ENCODE peak calls at places on chromosome 20, in seven cellular contexts. One of them, this sample, is unnamed.

GRCh38 chr20:41029150-41029872 is 689 bp downstream of the TOP1 start:
- DNase-seq in tibial nerve: no peak
- DNase-seq in suprapubic skin: no peak
- DNase-seq in A549: peak
- DNase-seq in Peyer's patch: peak
- DNase-seq in transverse colon: peak
- DNase-seq in H54: no peak
- DNase-seq in this sample: no peak

GRCh38 chr20:21272279-21272678 is 30.9 kb upstream of the XRN2 start:
- DNase-seq in tibial nerve: no peak
- DNase-seq in suprapubic skin: no peak
- DNase-seq in A549: no peak
- DNase-seq in Peyer's patch: no peak
- DNase-seq in transverse colon: no peak
- DNase-seq in H54: no peak
- DNase-seq in this sample: no peak

GRCh38 chr20:4808872-4809271 is 87.2 kb downstream of the PRND start:
- DNase-seq in tibial nerve: no peak
- DNase-seq in suprapubic skin: no peak
- DNase-seq in A549: no peak
- DNase-seq in Peyer's patch: no peak
- DNase-seq in transverse colon: no peak
- DNase-seq in H54: no peak
- DNase-seq in this sample: no peak

GRCh38 chr20:23116301-23117089 is 30.4 kb upstream of the CD93 start:
- DNase-seq in tibial nerve: no peak
- DNase-seq in suprapubic skin: no peak
- DNase-seq in A549: no peak
- DNase-seq in Peyer's patch: peak
- DNase-seq in transverse colon: no peak
- DNase-seq in H54: peak
- DNase-seq in this sample: no peak

GRCh38 chr20:43541214-43541613 is 17.6 kb upstream of the SGK2 start:
- DNase-seq in tibial nerve: no peak
- DNase-seq in suprapubic skin: no peak
- DNase-seq in A549: no peak
- DNase-seq in Peyer's patch: no peak
- DNase-seq in transverse colon: no peak
- DNase-seq in H54: no peak
- DNase-seq in this sample: no peak

GRCh38 chr20:19404836-19405235 is 192.4 kb downstream of the SLC24A3 start:
- DNase-seq in tibial nerve: no peak
- DNase-seq in suprapubic skin: no peak
- DNase-seq in A549: no peak
- DNase-seq in Peyer's patch: no peak
- DNase-seq in transverse colon: no peak
- DNase-seq in H54: no peak
- DNase-seq in this sample: no peak

GRCh38 chr20:3902041-3902440 is 12.9 kb downstream of the PANK2 start:
- DNase-seq in tibial nerve: no peak
- DNase-seq in suprapubic skin: no peak
- DNase-seq in A549: no peak
- DNase-seq in Peyer's patch: no peak
- DNase-seq in transverse colon: no peak
- DNase-seq in H54: no peak
- DNase-seq in this sample: no peak

GRCh38 chr20:51461306-51461705 is 81.2 kb downstream of the NFATC2 start:
- DNase-seq in tibial nerve: no peak
- DNase-seq in suprapubic skin: peak
- DNase-seq in A549: no peak
- DNase-seq in Peyer's patch: no peak
- DNase-seq in transverse colon: no peak
- DNase-seq in H54: no peak
- DNase-seq in this sample: no peak

GRCh38 chr20:61589055-61589385 is 337.0 kb downstream of the CDH4 start:
- DNase-seq in tibial nerve: no peak
- DNase-seq in suprapubic skin: no peak
- DNase-seq in A549: peak
- DNase-seq in Peyer's patch: no peak
- DNase-seq in transverse colon: no peak
- DNase-seq in H54: peak
- DNase-seq in this sample: no peak

GRCh38 chr20:6704132-6704861 is 63.2 kb upstream of the BMP2 start:
- DNase-seq in tibial nerve: no peak
- DNase-seq in suprapubic skin: no peak
- DNase-seq in A549: peak
- DNase-seq in Peyer's patch: no peak
- DNase-seq in transverse colon: peak
- DNase-seq in H54: no peak
- DNase-seq in this sample: no peak

GRCh38 chr20:11843289-11843688 is 74.4 kb upstream of the BTBD3 start:
- DNase-seq in tibial nerve: no peak
- DNase-seq in suprapubic skin: no peak
- DNase-seq in A549: no peak
- DNase-seq in Peyer's patch: no peak
- DNase-seq in transverse colon: no peak
- DNase-seq in H54: no peak
- DNase-seq in this sample: no peak

GRCh38 chr20:46285740-46286139 is 22.6 kb downstream of the CDH22 start:
- DNase-seq in tibial nerve: no peak
- DNase-seq in suprapubic skin: no peak
- DNase-seq in A549: no peak
- DNase-seq in Peyer's patch: no peak
- DNase-seq in transverse colon: no peak
- DNase-seq in H54: no peak
- DNase-seq in this sample: no peak

GRCh38 chr20:32536861-32537656 is 48.1 kb downstream of the NOL4L start:
- DNase-seq in tibial nerve: no peak
- DNase-seq in suprapubic skin: no peak
- DNase-seq in A549: no peak
- DNase-seq in Peyer's patch: peak
- DNase-seq in transverse colon: peak
- DNase-seq in H54: no peak
- DNase-seq in this sample: peak

GRCh38 chr20:47574616-47575401 is 73.1 kb downstream of the NCOA3 start:
- DNase-seq in tibial nerve: no peak
- DNase-seq in suprapubic skin: no peak
- DNase-seq in A549: peak
- DNase-seq in Peyer's patch: no peak
- DNase-seq in transverse colon: no peak
- DNase-seq in H54: no peak
- DNase-seq in this sample: no peak

GRCh38 chr20:33277471-33278441 is 5.3 kb upstream of the BPIFB1 start:
- DNase-seq in tibial nerve: no peak
- DNase-seq in suprapubic skin: peak
- DNase-seq in A549: no peak
- DNase-seq in Peyer's patch: no peak
- DNase-seq in transverse colon: no peak
- DNase-seq in H54: no peak
- DNase-seq in this sample: no peak

GRCh38 chr20:24470782-24471582 is 1.6 kb downstream of the SYNDIG1 start:
- DNase-seq in tibial nerve: no peak
- DNase-seq in suprapubic skin: peak
- DNase-seq in A549: no peak
- DNase-seq in Peyer's patch: no peak
- DNase-seq in transverse colon: no peak
- DNase-seq in H54: no peak
- DNase-seq in this sample: no peak

GRCh38 chr20:51237278-51237677 is 214.4 kb upstream of the KCNG1 start:
- DNase-seq in tibial nerve: no peak
- DNase-seq in suprapubic skin: no peak
- DNase-seq in A549: no peak
- DNase-seq in Peyer's patch: no peak
- DNase-seq in transverse colon: no peak
- DNase-seq in H54: no peak
- DNase-seq in this sample: no peak

GRCh38 chr20:41405436-41405835 is 38.8 kb upstream of the EMILIN3 start:
- DNase-seq in tibial nerve: no peak
- DNase-seq in suprapubic skin: no peak
- DNase-seq in A549: no peak
- DNase-seq in Peyer's patch: no peak
- DNase-seq in transverse colon: no peak
- DNase-seq in H54: no peak
- DNase-seq in this sample: no peak

GRCh38 chr20:59753836-59754235 is 149.5 kb downstream of the PHACTR3 start:
- DNase-seq in tibial nerve: no peak
- DNase-seq in suprapubic skin: no peak
- DNase-seq in A549: no peak
- DNase-seq in Peyer's patch: no peak
- DNase-seq in transverse colon: no peak
- DNase-seq in H54: no peak
- DNase-seq in this sample: no peak

GRCh38 chr20:47150403-47151152 is 205.9 kb downstream of the ZMYND8 start:
- DNase-seq in tibial nerve: peak
- DNase-seq in suprapubic skin: no peak
- DNase-seq in A549: peak
- DNase-seq in Peyer's patch: peak
- DNase-seq in transverse colon: peak
- DNase-seq in H54: peak
- DNase-seq in this sample: peak

GRCh38 chr20:10532351-10532750 is 97.2 kb downstream of the SLX4IP start:
- DNase-seq in tibial nerve: no peak
- DNase-seq in suprapubic skin: no peak
- DNase-seq in A549: no peak
- DNase-seq in Peyer's patch: no peak
- DNase-seq in transverse colon: no peak
- DNase-seq in H54: no peak
- DNase-seq in this sample: no peak

GRCh38 chr20:38418509-38419204 is 16.5 kb downstream of the SNHG17 start:
- DNase-seq in tibial nerve: no peak
- DNase-seq in suprapubic skin: peak
- DNase-seq in A549: no peak
- DNase-seq in Peyer's patch: no peak
- DNase-seq in transverse colon: no peak
- DNase-seq in H54: no peak
- DNase-seq in this sample: no peak

GRCh38 chr20:38423541-38423940 is 11.6 kb downstream of the SNHG17 start:
- DNase-seq in tibial nerve: no peak
- DNase-seq in suprapubic skin: no peak
- DNase-seq in A549: no peak
- DNase-seq in Peyer's patch: no peak
- DNase-seq in transverse colon: no peak
- DNase-seq in H54: no peak
- DNase-seq in this sample: no peak

GRCh38 chr20:38424404-38424803 is 10.7 kb downstream of the SNHG17 start:
- DNase-seq in tibial nerve: no peak
- DNase-seq in suprapubic skin: no peak
- DNase-seq in A549: no peak
- DNase-seq in Peyer's patch: no peak
- DNase-seq in transverse colon: no peak
- DNase-seq in H54: no peak
- DNase-seq in this sample: no peak

GRCh38 chr20:38420232-38421085 is 14.7 kb downstream of the SNHG17 start:
- DNase-seq in tibial nerve: no peak
- DNase-seq in suprapubic skin: peak
- DNase-seq in A549: no peak
- DNase-seq in Peyer's patch: no peak
- DNase-seq in transverse colon: no peak
- DNase-seq in H54: no peak
- DNase-seq in this sample: no peak

DNA sequence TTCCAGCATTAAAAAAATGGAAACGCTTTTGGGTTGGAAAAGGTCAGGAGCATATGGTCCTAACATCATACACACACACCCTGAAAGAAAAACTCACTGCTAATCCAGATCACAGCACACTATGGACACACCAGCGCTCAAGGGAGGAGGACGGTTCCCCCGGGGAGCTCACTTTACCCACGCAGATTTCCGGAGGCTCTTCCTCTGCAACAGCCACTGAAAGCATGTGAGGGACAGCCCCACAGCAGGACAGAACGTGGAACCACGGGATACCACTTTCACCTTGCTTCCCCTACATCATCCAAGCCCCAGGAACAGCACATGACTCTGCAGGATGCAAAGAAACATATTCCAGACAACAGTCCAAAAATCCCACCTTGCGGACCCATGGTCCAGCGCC is 13.2 kb downstream of the SNHG17 start:
- DNase-seq in tibial nerve: no peak
- DNase-seq in suprapubic skin: no peak
- DNase-seq in A549: no peak
- DNase-seq in Peyer's patch: no peak
- DNase-seq in transverse colon: no peak
- DNase-seq in H54: no peak
- DNase-seq in this sample: no peak
- TF ChIP-seq POLR2A in tibial nerve: no peak
- TF ChIP-seq POLR2A in suprapubic skin: no peak
- TF ChIP-seq POLR2A in A549: no peak
- TF ChIP-seq POLR2A in Peyer's patch: no peak
- TF ChIP-seq POLR2A in transverse colon: no peak
- TF ChIP-seq POLR2A in H54: no peak
- TF ChIP-seq POLR2A in this sample: no peak

GRCh38 chr20:34525709-34526416 is 9.6 kb downstream of the DYNLRB1 start:
- DNase-seq in tibial nerve: peak
- DNase-seq in suprapubic skin: peak
- DNase-seq in A549: peak
- DNase-seq in Peyer's patch: peak
- DNase-seq in transverse colon: peak
- DNase-seq in H54: peak
- DNase-seq in this sample: no peak
- TF ChIP-seq POLR2A in tibial nerve: peak
- TF ChIP-seq POLR2A in suprapubic skin: no peak
- TF ChIP-seq POLR2A in A549: no peak
- TF ChIP-seq POLR2A in Peyer's patch: peak
- TF ChIP-seq POLR2A in transverse colon: peak
- TF ChIP-seq POLR2A in H54: no peak
- TF ChIP-seq POLR2A in this sample: no peak

GRCh38 chr20:25584905-25585704 is at the start of gene NINL:
- DNase-seq in tibial nerve: no peak
- DNase-seq in suprapubic skin: peak
- DNase-seq in A549: peak
- DNase-seq in Peyer's patch: peak
- DNase-seq in transverse colon: peak
- DNase-seq in H54: peak
- DNase-seq in this sample: peak
- TF ChIP-seq POLR2A in tibial nerve: no peak
- TF ChIP-seq POLR2A in suprapubic skin: no peak
- TF ChIP-seq POLR2A in A549: peak
- TF ChIP-seq POLR2A in Peyer's patch: peak
- TF ChIP-seq POLR2A in transverse colon: peak
- TF ChIP-seq POLR2A in H54: peak
- TF ChIP-seq POLR2A in this sample: no peak

DNA sequence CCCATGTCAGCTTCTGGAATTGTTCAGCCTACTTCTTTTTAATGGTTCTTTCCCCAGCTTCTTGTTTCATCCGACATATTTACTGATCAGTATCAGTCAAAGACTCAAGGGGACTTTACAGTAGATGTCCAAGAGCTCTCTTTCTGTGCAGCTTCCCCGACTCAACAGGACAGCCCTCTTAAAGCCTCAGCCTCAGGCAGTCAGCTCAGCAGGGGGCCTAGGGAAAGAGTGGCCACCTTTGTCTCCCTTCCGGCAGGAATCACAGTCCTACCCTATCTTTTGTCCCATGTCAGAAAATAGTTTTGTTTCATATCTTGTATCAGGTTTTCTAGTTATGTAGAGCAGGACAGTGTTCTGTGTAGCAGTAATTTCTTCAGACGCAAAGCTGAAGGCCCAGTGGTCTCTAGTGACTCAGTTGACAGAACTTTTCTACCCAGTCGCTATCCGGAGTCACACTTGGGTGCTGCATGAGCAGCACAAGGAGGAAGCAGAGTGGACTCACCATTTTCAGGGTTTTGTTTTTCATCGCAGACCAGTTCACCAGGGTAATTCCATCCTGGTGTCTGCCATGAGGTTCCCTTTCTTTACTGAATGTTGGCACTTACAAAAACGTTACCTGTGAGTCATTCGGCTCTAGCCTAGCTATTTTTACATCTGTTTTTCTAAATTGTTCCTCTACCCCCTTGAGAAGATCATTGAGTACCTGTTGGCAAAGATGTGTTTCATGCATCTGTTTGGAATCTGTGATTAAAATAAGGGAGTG is 47.7 kb downstream of the SPATA2 start:
- DNase-seq in tibial nerve: no peak
- DNase-seq in suprapubic skin: no peak
- DNase-seq in A549: no peak
- DNase-seq in Peyer's patch: no peak
- DNase-seq in transverse colon: no peak
- DNase-seq in H54: no peak
- DNase-seq in this sample: no peak
- TF ChIP-seq POLR2A in tibial nerve: no peak
- TF ChIP-seq POLR2A in suprapubic skin: no peak
- TF ChIP-seq POLR2A in A549: no peak
- TF ChIP-seq POLR2A in Peyer's patch: no peak
- TF ChIP-seq POLR2A in transverse colon: no peak
- TF ChIP-seq POLR2A in H54: no peak
- TF ChIP-seq POLR2A in this sample: no peak

This sample was measured in GM12891.